ENCODE peak calls at places on chromosomes 3 and 15, in seven cellular contexts. E, K, W, F, Z, H and G are unnamed samples.

GRCh38 chr3:192571197-192571791 is 156.0 kb downstream of the FGF12 start:
- DNase-seq in H (no peak), K (peak), W (peak), Z (no peak), F (peak), E (peak), G (peak)

GRCh38 chr15:35137175-35137574 is 52.1 kb upstream of the NANOGP8 start:
- DNase-seq in Z (no peak), F (no peak), W (no peak), H (no peak), K (no peak), E (no peak), G (no peak)

GRCh38 chr3:100245932-100246331 is 14.9 kb upstream of the TBC1D23 start:
- DNase-seq in F (no peak), E (no peak), W (no peak), K (no peak), H (no peak), Z (no peak), G (no peak)

GRCh38 chr15:42679285-42680141 is 57.4 kb downstream of the CDAN1 start:
- DNase-seq in K (no peak), H (no peak), E (no peak), W (no peak), F (no peak), Z (no peak), G (no peak)

GRCh38 chr3:99751649-99752048 is 66.0 kb upstream of the CMSS1 start:
- DNase-seq in Z (no peak), H (no peak), E (no peak), K (no peak), W (peak), F (peak), G (no peak)

GRCh38 chr3:36494461-36495109 is 114.3 kb downstream of the STAC start:
- DNase-seq in H (no peak), W (no peak), K (no peak), Z (no peak), F (no peak), E (no peak), G (peak)

GRCh38 chr3:155076888-155077287 is 3.2 kb upstream of the MME start:
- DNase-seq in K (no peak), F (no peak), E (no peak), W (no peak), Z (no peak), H (no peak), G (no peak)

GRCh38 chr3:139111392-139112229 is 66.9 kb upstream of the PRR23C start:
- DNase-seq in E (peak), F (peak), W (peak), K (peak), Z (peak), H (peak), G (peak)

GRCh38 chr3:43286115-43286885 is at the start of gene SNRK:
- DNase-seq in E (peak), Z (peak), H (peak), K (peak), F (peak), W (peak), G (peak)

GRCh38 chr15:39154136-39154770 is 426.6 kb upstream of the THBS1 start:
- DNase-seq in E (no peak), F (no peak), W (no peak), K (no peak), Z (no peak), H (no peak), G (no peak)

GRCh38 chr3:52372822-52373504 is 56.8 kb downstream of the DNAH1 start:
- DNase-seq in F (no peak), H (peak), K (no peak), W (no peak), E (no peak), Z (no peak), G (no peak)

GRCh38 chr3:52108302-52109232 is 45.7 kb downstream of the POC1A start:
- DNase-seq in F (no peak), H (no peak), K (no peak), Z (no peak), E (no peak), W (no peak), G (peak)

GRCh38 chr3:141421639-141422319 is 53.5 kb downstream of the ZBTB38 start:
- DNase-seq in K (no peak), F (no peak), Z (no peak), W (no peak), E (no peak), H (no peak), G (no peak)

GRCh38 chr3:106249159-106249558 is 380.3 kb upstream of the CBLB start:
- DNase-seq in F (no peak), K (no peak), E (no peak), H (no peak), W (no peak), Z (no peak), G (no peak)

GRCh38 chr15:61195116-61196002 is 33.7 kb downstream of the RORA start:
- DNase-seq in F (peak), Z (peak), E (no peak), K (peak), W (peak), H (no peak), G (no peak)

GRCh38 chr3:128521715-128522114 is 28.7 kb upstream of the GATA2 start:
- DNase-seq in F (no peak), H (no peak), Z (no peak), K (no peak), E (no peak), W (no peak), G (no peak)

GRCh38 chr3:88219138-88219792 is 69.5 kb downstream of the C3orf38 start:
- DNase-seq in F (peak), E (no peak), Z (no peak), W (no peak), H (peak), K (peak), G (peak)

DNA sequence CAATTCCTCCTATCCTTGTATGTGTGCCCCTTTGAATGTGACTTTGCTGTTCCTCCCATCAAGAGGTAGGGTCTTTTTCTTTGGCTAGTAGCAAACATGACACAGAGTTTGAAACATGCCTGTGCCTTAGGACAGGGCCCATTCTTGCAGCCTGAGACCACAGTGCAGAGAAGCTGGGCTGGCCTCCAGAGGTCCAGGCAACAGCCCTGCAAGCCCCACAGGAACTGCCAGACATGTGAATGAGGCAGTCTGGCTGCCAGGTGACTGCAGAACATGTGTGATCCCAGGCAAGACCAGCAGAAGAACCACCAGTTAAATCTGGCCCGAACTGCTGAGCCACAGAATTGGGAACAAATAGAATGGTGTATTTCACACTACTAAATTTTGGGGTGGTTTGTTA is 1.2 kb upstream of the HGD start:
- DNase-seq in K (no peak), E (no peak), H (no peak), Z (no peak), W (no peak), F (no peak), G (peak)
- TF ChIP-seq POLR2A in K (no peak), E (no peak), H (no peak), Z (no peak), W (no peak), F (no peak), G (no peak)

DNA sequence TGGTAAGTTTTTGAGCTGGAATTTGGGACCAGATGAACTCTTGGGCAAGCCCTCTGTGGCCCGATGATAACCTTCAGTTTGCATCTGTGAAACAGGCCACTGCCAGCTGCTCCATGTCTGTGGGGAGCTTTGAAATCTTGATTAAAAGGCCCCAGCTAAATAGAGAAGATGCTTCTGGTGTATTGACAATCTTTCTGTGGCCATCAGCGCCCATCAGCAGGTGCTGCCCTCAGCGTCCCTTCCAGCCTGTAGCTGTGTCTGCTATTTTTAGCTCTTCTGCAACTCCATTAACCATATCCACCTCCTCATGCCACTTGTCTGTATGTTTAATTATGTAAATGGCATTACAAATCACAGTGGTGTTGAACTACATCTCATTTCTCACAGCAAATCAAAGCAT is 54.0 kb downstream of the CHCHD6 start:
- DNase-seq in K (no peak), W (no peak), H (no peak), E (no peak), F (no peak), Z (no peak), G (no peak)
- TF ChIP-seq POLR2A in K (no peak), W (no peak), H (no peak), E (no peak), F (no peak), Z (no peak), G (no peak)

GRCh38 chr3:184570035-184570434 is 8.4 kb downstream of the EPHB3 start:
- DNase-seq in W (no peak), H (no peak), K (no peak), Z (no peak), E (no peak), F (no peak), G (no peak)

GRCh38 chr3:184568918-184569829 is 7.6 kb downstream of the EPHB3 start:
- DNase-seq in F (peak), Z (no peak), H (peak), E (peak), K (no peak), W (peak), G (peak)

GRCh38 chr3:184566441-184567414 is 5.1 kb downstream of the EPHB3 start:
- DNase-seq in H (no peak), Z (no peak), W (no peak), E (no peak), F (no peak), K (no peak), G (no peak)

GRCh38 chr3:184567924-184568590 is 6.5 kb downstream of the EPHB3 start:
- DNase-seq in K (no peak), H (no peak), E (no peak), W (no peak), Z (no peak), F (no peak), G (no peak)

GRCh38 chr3:184568591-184568917 is 7.0 kb downstream of the EPHB3 start:
- DNase-seq in Z (no peak), F (no peak), W (no peak), E (no peak), H (no peak), K (no peak), G (no peak)
- TF ChIP-seq POLR2A in Z (no peak), F (no peak), W (no peak), E (no peak), H (no peak), K (no peak), G (no peak)

GRCh38 chr15:36898522-36899126 is 201.7 kb downstream of the MEIS2 start:
- DNase-seq in Z (no peak), F (no peak), E (no peak), K (no peak), W (no peak), H (no peak), G (no peak)

GRCh38 chr15:36897834-36898233 is 202.5 kb downstream of the MEIS2 start:
- DNase-seq in H (no peak), Z (no peak), E (no peak), F (no peak), K (no peak), W (no peak), G (no peak)

GRCh38 chr15:36894062-36894461 is 206.3 kb downstream of the MEIS2 start:
- DNase-seq in W (no peak), H (no peak), E (no peak), F (no peak), Z (no peak), K (no peak), G (no peak)

GRCh38 chr15:36899696-36900095 is 200.7 kb downstream of the MEIS2 start:
- DNase-seq in E (no peak), H (no peak), Z (no peak), W (no peak), K (no peak), F (no peak), G (no peak)

GRCh38 chr15:36896949-36897348 is 203.4 kb downstream of the MEIS2 start:
- DNase-seq in H (no peak), Z (no peak), E (no peak), F (no peak), W (no peak), K (no peak), G (no peak)
- TF ChIP-seq POLR2A in H (no peak), Z (no peak), E (no peak), F (no peak), W (no peak), K (no peak), G (no peak)